ENCODE peak calls at places on chromosomes 16 and 17, in ten cellular contexts. K, W, M, V, N, Q, R, D, X and P are unnamed samples.

GRCh38 chr17:72456026-72456569 is 335.3 kb downstream of the SOX9 start:
- DNase-seq in Q (no peak), D (peak; percentile 85), M (peak; percentile 60), K (no peak), N (no peak), V (peak; percentile 51), W (no peak), R (no peak), X (peak; percentile 79), P (peak; percentile 66)

GRCh38 chr16:89924298-89924924 is 1.3 kb downstream of the TUBB3 start:
- DNase-seq in W (no peak), R (no peak), K (no peak), V (no peak), M (peak; percentile 42), D (no peak), Q (no peak), N (no peak), X (peak; percentile 19), P (peak; percentile 52)

GRCh38 chr17:13491916-13492315 is 109.8 kb downstream of the HS3ST3A1 start:
- DNase-seq in X (peak; percentile 47), W (no peak), Q (no peak), K (no peak), V (no peak), R (no peak), M (peak; percentile 59), D (no peak), N (no peak), P (no peak)

GRCh38 chr17:12522743-12523181 is 142.9 kb upstream of the MYOCD start:
- DNase-seq in R (no peak), W (no peak), Q (no peak), K (no peak), N (no peak), X (peak; percentile 75), V (peak; percentile 70), M (peak; percentile 80), D (peak; percentile 46), P (peak; percentile 84)

GRCh38 chr16:6231351-6231750 is 1101.3 kb upstream of the RBFOX1 start:
- DNase-seq in W (no peak), Q (no peak), M (no peak), K (no peak), D (no peak), V (no peak), X (no peak), N (no peak), R (no peak), P (no peak)

GRCh38 chr16:4414187-4414909 is 2.0 kb downstream of the CORO7 start:
- DNase-seq in R (peak; percentile 70), V (no peak), K (no peak), W (no peak), M (no peak), N (no peak), Q (no peak), X (no peak), D (peak; percentile 87), P (no peak)

GRCh38 chr17:67515490-67516088 is 138.5 kb downstream of the PITPNC1 start:
- DNase-seq in Q (no peak), K (no peak), N (no peak), V (no peak), R (no peak), W (no peak), D (peak; percentile 24), M (no peak), X (no peak), P (no peak)

GRCh38 chr16:593807-594206 is 3.9 kb downstream of the RAB40C start:
- DNase-seq in D (no peak), R (no peak), M (no peak), W (peak; percentile 9), N (no peak), X (no peak), K (no peak), V (no peak), Q (peak; percentile 46), P (no peak)

GRCh38 chr17:80455328-80455710 is 21.1 kb downstream of the NPTX1 start:
- DNase-seq in N (no peak), V (no peak), Q (no peak), W (peak; percentile 68), R (no peak), K (no peak), X (no peak), M (no peak), D (no peak), P (peak; percentile 28)

DNA sequence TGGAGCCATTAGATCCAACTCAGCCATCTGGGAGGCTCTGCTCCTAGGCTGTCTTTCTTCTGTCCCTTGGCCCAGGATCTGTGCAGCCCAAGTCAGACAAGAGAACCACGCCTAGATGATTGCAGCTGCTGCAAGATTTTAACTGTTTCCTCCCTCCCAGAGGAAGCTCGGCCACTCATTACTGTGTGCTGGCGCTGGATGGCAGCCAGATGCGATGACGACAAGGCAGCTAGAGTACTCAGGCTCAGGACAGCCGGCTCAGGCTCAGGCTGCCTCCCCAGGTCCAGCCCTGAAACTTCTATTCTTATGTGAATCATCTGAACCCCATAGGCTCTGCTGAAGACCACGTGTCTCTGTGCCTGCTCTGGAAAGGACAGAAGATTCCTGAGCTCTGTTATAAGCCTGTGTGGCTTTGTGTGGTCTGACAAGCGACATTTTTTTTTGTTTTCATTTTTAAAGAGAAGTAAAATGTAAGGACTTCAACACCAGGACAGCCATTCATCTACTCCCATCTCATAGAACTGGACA is 32.1 kb upstream of the FBXW10B start:
- DNase-seq in Q (peak; percentile 95), R (no peak), N (peak; percentile 98), D (peak; percentile 95), X (peak; percentile 98), M (peak; percentile 99), V (peak; percentile 97), W (peak; percentile 97), K (peak; percentile 96), P (peak; percentile 100)
- TF ChIP-seq CTCF in Q (no peak), R (no peak), N (no peak), D (no peak), X (no peak), M (no peak), V (no peak), W (peak; percentile 58), K (no peak), P (no peak)

GRCh38 chr16:77406680-77407079 is 28.2 kb downstream of the ADAMTS18 start:
- DNase-seq in X (no peak), D (no peak), R (no peak), M (peak; percentile 18), V (no peak), W (no peak), N (no peak), K (no peak), Q (no peak), P (no peak)
- TF ChIP-seq CTCF in X (peak; percentile 25), D (no peak), R (no peak), M (peak; percentile 49), V (no peak), W (no peak), N (peak; percentile 49), K (no peak), Q (no peak), P (peak; percentile 9)

GRCh38 chr17:44522883-44523671 is 19.9 kb upstream of the GPATCH8 start:
- DNase-seq in N (no peak), W (peak; percentile 73), Q (peak; percentile 81), M (peak; percentile 54), K (peak; percentile 53), D (peak; percentile 79), V (no peak), X (no peak), R (peak; percentile 43), P (peak; percentile 66)
- TF ChIP-seq CTCF in N (peak; percentile 67), W (peak; percentile 39), Q (peak; percentile 48), M (peak; percentile 68), K (peak; percentile 56), D (peak; percentile 2), V (peak; percentile 78), X (peak; percentile 34), R (no peak), P (peak; percentile 81)

GRCh38 chr17:8056232-8056975 is 17.5 kb downstream of the ALOX15B start:
- DNase-seq in N (no peak), Q (peak; percentile 81), R (peak; percentile 74), X (peak; percentile 81), K (peak; percentile 55), D (peak; percentile 88), W (no peak), M (peak; percentile 67), V (peak; percentile 44), P (peak; percentile 14)

GRCh38 chr17:8059131-8059530 is 20.3 kb downstream of the ALOX15B start:
- DNase-seq in Q (peak; percentile 16), M (no peak), X (no peak), D (no peak), K (no peak), V (no peak), R (no peak), W (no peak), N (no peak), P (no peak)

GRCh38 chr17:8056976-8057625 is 18.2 kb downstream of the ALOX15B start:
- DNase-seq in K (no peak), D (no peak), Q (peak; percentile 48), V (no peak), W (no peak), N (no peak), R (no peak), X (no peak), M (no peak), P (no peak)

GRCh38 chr17:8055851-8056231 is 17.0 kb downstream of the ALOX15B start:
- DNase-seq in N (no peak), D (no peak), R (no peak), W (no peak), V (no peak), K (no peak), X (no peak), Q (peak; percentile 45), M (no peak), P (no peak)

GRCh38 chr17:8057691-8058114 is 18.8 kb downstream of the ALOX15B start:
- DNase-seq in R (peak; percentile 63), K (peak; percentile 61), D (peak; percentile 72), X (peak; percentile 53), W (no peak), N (peak; percentile 44), V (no peak), Q (peak; percentile 47), M (peak; percentile 71), P (peak; percentile 76)
- TF ChIP-seq CTCF in R (peak; percentile 86), K (peak; percentile 72), D (peak; percentile 77), X (peak; percentile 84), W (peak; percentile 68), N (peak; percentile 68), V (peak; percentile 62), Q (peak; percentile 74), M (peak; percentile 71), P (peak; percentile 85)